ENCODE peak calls at places on chromosomes 5 and 9, in five cellular contexts. One of them, this sample, is unnamed.

GRCh38 chr5:109921735-109922395 is 232.1 kb downstream of the MAN2A1 start:
- DNase-seq in IMR-90: no peak
- DNase-seq in fibroblast of lung: peak; percentile 32
- DNase-seq in HCT116: no peak
- DNase-seq in HepG2: no peak
- DNase-seq in this sample: peak; percentile 97

GRCh38 chr5:145887976-145888574 is 15.3 kb upstream of the GRXCR2 start:
- DNase-seq in HCT116: peak; percentile 60
- DNase-seq in fibroblast of lung: peak; percentile 53
- DNase-seq in IMR-90: peak; percentile 62
- DNase-seq in HepG2: peak; percentile 56
- DNase-seq in this sample: no peak

GRCh38 chr9:101566904-101567724 is 27.7 kb downstream of the PPP3R2 start:
- DNase-seq in HCT116: peak; percentile 22
- DNase-seq in IMR-90: peak; percentile 68
- DNase-seq in fibroblast of lung: peak; percentile 26
- DNase-seq in HepG2: peak; percentile 48
- DNase-seq in this sample: peak; percentile 7

GRCh38 chr5:60185230-60186104 is 291.9 kb upstream of the PDE4D start:
- DNase-seq in HCT116: no peak
- DNase-seq in IMR-90: no peak
- DNase-seq in HepG2: no peak
- DNase-seq in fibroblast of lung: no peak
- DNase-seq in this sample: no peak

GRCh38 chr5:59786271-59786805 is 107.2 kb downstream of the PDE4D start:
- DNase-seq in fibroblast of lung: peak; percentile 92
- DNase-seq in HepG2: no peak
- DNase-seq in HCT116: no peak
- DNase-seq in IMR-90: peak; percentile 27
- DNase-seq in this sample: no peak

GRCh38 chr9:75467141-75467540 is 378.8 kb downstream of the OSTF1 start:
- DNase-seq in IMR-90: no peak
- DNase-seq in fibroblast of lung: no peak
- DNase-seq in HCT116: no peak
- DNase-seq in HepG2: no peak
- DNase-seq in this sample: no peak

GRCh38 chr5:72598461-72599433 is 91.5 kb upstream of the ZNF366 start:
- DNase-seq in HepG2: peak; percentile 60
- DNase-seq in HCT116: no peak
- DNase-seq in fibroblast of lung: peak; percentile 44
- DNase-seq in IMR-90: peak; percentile 74
- DNase-seq in this sample: no peak

GRCh38 chr9:83070257-83070656 is 7.3 kb upstream of the RASEF start:
- DNase-seq in HepG2: no peak
- DNase-seq in fibroblast of lung: peak; percentile 86
- DNase-seq in HCT116: no peak
- DNase-seq in IMR-90: peak; percentile 70
- DNase-seq in this sample: no peak

GRCh38 chr5:16492398-16493175 is 27.0 kb upstream of the ZNF622 start:
- DNase-seq in fibroblast of lung: peak; percentile 71
- DNase-seq in HepG2: no peak
- DNase-seq in HCT116: no peak
- DNase-seq in IMR-90: peak; percentile 58
- DNase-seq in this sample: no peak

GRCh38 chr9:81724242-81724889 is 35.0 kb upstream of the TLE1 start:
- DNase-seq in HepG2: no peak
- DNase-seq in HCT116: no peak
- DNase-seq in IMR-90: peak; percentile 5
- DNase-seq in fibroblast of lung: peak; percentile 50
- DNase-seq in this sample: no peak

GRCh38 chr5:8628521-8628920 is 759.6 kb downstream of the MTRR start:
- DNase-seq in HepG2: no peak
- DNase-seq in fibroblast of lung: no peak
- DNase-seq in HCT116: no peak
- DNase-seq in IMR-90: no peak
- DNase-seq in this sample: no peak

GRCh38 chr5:143213851-143214363 is 189.6 kb downstream of the NR3C1 start:
- DNase-seq in fibroblast of lung: peak; percentile 63
- DNase-seq in HepG2: no peak
- DNase-seq in HCT116: no peak
- DNase-seq in IMR-90: peak; percentile 12
- DNase-seq in this sample: no peak

GRCh38 chr5:17895296-17896058 is 261.2 kb downstream of the TAF11L14 start:
- DNase-seq in fibroblast of lung: no peak
- DNase-seq in IMR-90: no peak
- DNase-seq in HepG2: no peak
- DNase-seq in HCT116: no peak
- DNase-seq in this sample: no peak

GRCh38 chr9:85483214-85483613 is 258.5 kb downstream of the AGTPBP1 start:
- DNase-seq in IMR-90: no peak
- DNase-seq in HCT116: peak; percentile 18
- DNase-seq in HepG2: no peak
- DNase-seq in fibroblast of lung: no peak
- DNase-seq in this sample: no peak

GRCh38 chr5:59732806-59733205 is 160.7 kb downstream of the PDE4D start:
- DNase-seq in HepG2: no peak
- DNase-seq in fibroblast of lung: no peak
- DNase-seq in IMR-90: no peak
- DNase-seq in HCT116: no peak
- DNase-seq in this sample: no peak

GRCh38 chr9:34522971-34523797 is at the start of gene ENHO:
- DNase-seq in HepG2: peak; percentile 65
- DNase-seq in fibroblast of lung: peak; percentile 80
- DNase-seq in HCT116: peak; percentile 76
- DNase-seq in IMR-90: peak; percentile 75
- DNase-seq in this sample: peak; percentile 88

GRCh38 chr5:55427157-55427556 is 107.6 kb downstream of the PLPP1 start:
- DNase-seq in IMR-90: peak; percentile 90
- DNase-seq in fibroblast of lung: peak; percentile 87
- DNase-seq in HCT116: no peak
- DNase-seq in HepG2: no peak
- DNase-seq in this sample: no peak

GRCh38 chr5:7897014-7897600 is 28.2 kb downstream of the MTRR start:
- DNase-seq in IMR-90: peak; percentile 52
- DNase-seq in HCT116: no peak
- DNase-seq in fibroblast of lung: peak; percentile 60
- DNase-seq in HepG2: peak; percentile 21
- DNase-seq in this sample: peak; percentile 28

GRCh38 chr5:2754621-2755370 is 3.3 kb upstream of the IRX2 start:
- DNase-seq in fibroblast of lung: no peak
- DNase-seq in HCT116: no peak
- DNase-seq in HepG2: no peak
- DNase-seq in IMR-90: no peak
- DNase-seq in this sample: no peak

GRCh38 chr9:89799221-89799620 is 194.4 kb downstream of the GADD45G start:
- DNase-seq in HepG2: no peak
- DNase-seq in HCT116: no peak
- DNase-seq in IMR-90: no peak
- DNase-seq in fibroblast of lung: no peak
- DNase-seq in this sample: no peak

GRCh38 chr5:39352931-39353330 is 11.4 kb downstream of the C9 start:
- DNase-seq in fibroblast of lung: no peak
- DNase-seq in IMR-90: no peak
- DNase-seq in HepG2: no peak
- DNase-seq in HCT116: no peak
- DNase-seq in this sample: no peak

GRCh38 chr5:38258319-38259061 is at the start of gene EGFLAM:
- DNase-seq in IMR-90: no peak
- DNase-seq in HepG2: no peak
- DNase-seq in fibroblast of lung: peak; percentile 6
- DNase-seq in HCT116: no peak
- DNase-seq in this sample: no peak

GRCh38 chr9:120531683-120532300 is 48.2 kb downstream of the CDK5RAP2 start:
- DNase-seq in fibroblast of lung: peak; percentile 20
- DNase-seq in HepG2: peak; percentile 25
- DNase-seq in IMR-90: peak; percentile 32
- DNase-seq in HCT116: peak; percentile 27
- DNase-seq in this sample: peak; percentile 16

GRCh38 chr9:79567671-79568098 is 4.1 kb upstream of the TLE4 start:
- DNase-seq in HepG2: no peak
- DNase-seq in HCT116: no peak
- DNase-seq in IMR-90: no peak
- DNase-seq in fibroblast of lung: no peak
- DNase-seq in this sample: no peak

DNA sequence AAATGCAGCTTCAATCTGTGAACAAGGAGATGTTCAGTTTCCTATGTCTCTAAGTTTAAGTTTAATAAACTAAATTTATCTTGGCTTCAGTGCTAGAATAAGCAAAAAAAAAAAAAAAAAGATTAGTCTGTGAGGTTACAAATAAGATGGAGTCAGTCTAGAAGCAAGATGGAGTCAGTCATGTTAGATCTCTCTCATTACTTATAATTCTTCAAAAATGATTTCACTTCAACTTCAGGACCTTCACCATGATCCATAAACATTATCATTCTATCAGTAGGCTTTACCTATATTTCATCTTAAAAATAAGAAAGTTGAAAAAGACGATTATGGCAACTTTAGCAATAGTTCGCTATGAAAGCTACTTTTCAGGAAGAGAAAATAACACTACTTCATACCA is 30.2 kb upstream of the TMC1 start:
- DNase-seq in HepG2: no peak
- DNase-seq in fibroblast of lung: no peak
- DNase-seq in IMR-90: no peak
- DNase-seq in HCT116: no peak
- DNase-seq in this sample: no peak
- H3K9ac ChIP-seq in HepG2: no peak overlapping the region
- H3K9ac ChIP-seq in fibroblast of lung: no peak overlapping the region
- H3K9ac ChIP-seq in IMR-90: no peak overlapping the region
- H3K9ac ChIP-seq in HCT116: no peak overlapping the region
- H3K9ac ChIP-seq in this sample: no peak overlapping the region

DNA sequence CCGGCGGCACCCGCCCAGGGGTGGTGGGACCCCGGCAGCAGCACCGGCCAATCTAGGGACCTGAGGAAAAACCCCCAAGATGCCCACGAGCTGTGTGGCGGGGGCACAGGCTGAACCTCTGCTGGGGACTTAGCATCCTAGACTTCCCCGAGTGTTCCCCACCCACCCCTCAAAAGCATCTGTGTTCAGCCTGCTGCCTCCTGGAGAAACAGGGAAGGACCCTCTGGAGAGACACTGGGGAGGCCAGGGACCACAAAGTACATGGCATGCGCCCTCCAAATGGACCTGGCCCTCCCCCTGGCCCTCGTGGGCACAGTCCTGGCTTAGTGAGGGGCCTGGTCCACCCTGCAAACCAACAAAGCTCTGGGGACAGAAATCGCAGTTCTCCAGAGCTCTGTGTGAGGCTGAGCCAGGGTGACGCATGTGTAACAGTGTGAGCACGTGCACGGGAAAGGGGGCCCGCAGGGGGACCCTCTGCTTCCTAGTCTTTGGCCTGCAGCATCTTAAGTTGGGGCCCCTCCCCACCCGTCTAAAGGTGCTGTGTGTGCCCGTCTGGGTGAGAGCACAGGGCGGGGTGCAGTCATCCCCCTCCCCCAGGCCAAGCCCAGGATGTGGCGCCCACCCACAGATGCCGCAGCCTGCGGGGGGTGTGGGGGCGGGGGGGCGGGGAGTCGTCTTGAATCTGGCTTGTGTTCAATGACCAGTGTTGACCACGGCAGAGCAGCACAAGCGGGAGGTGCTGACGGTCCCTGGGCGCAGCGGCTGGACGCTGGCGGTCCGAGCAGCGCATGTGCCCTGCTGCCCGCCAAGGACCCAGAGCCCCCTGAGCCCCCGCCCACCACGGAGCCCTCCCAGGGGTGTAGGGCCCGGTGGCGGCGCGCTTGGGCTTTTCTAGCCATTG is 668 bp upstream of the KCNT1 start:
- DNase-seq in HepG2: no peak
- DNase-seq in HCT116: no peak
- DNase-seq in fibroblast of lung: peak; percentile 3
- DNase-seq in IMR-90: no peak
- DNase-seq in this sample: peak; percentile 38
- H3K9ac ChIP-seq in HepG2: no peak overlapping the region
- H3K9ac ChIP-seq in HCT116: no peak overlapping the region
- H3K9ac ChIP-seq in fibroblast of lung: no peak overlapping the region
- H3K9ac ChIP-seq in IMR-90: no peak overlapping the region
- H3K9ac ChIP-seq in this sample: no peak overlapping the region

GRCh38 chr9:35814841-35815543 is at the start of gene HINT2:
- DNase-seq in HCT116: peak; percentile 98
- DNase-seq in HepG2: peak; percentile 99
- DNase-seq in fibroblast of lung: peak; percentile 99
- DNase-seq in IMR-90: peak; percentile 99
- DNase-seq in this sample: peak; percentile 96

GRCh38 chr9:35822926-35823325 is 5.6 kb downstream of the FAM221B start:
- DNase-seq in IMR-90: peak; percentile 54
- DNase-seq in HepG2: no peak
- DNase-seq in fibroblast of lung: no peak
- DNase-seq in HCT116: no peak
- DNase-seq in this sample: no peak

GRCh38 chr9:35816708-35817107 is 1.9 kb upstream of the HINT2 start:
- DNase-seq in IMR-90: no peak
- DNase-seq in fibroblast of lung: no peak
- DNase-seq in HepG2: peak; percentile 50
- DNase-seq in HCT116: no peak
- DNase-seq in this sample: no peak

GRCh38 chr9:35818341-35818740 is 3.5 kb upstream of the HINT2 start:
- DNase-seq in HepG2: no peak
- DNase-seq in fibroblast of lung: no peak
- DNase-seq in IMR-90: no peak
- DNase-seq in HCT116: no peak
- DNase-seq in this sample: no peak

DNA sequence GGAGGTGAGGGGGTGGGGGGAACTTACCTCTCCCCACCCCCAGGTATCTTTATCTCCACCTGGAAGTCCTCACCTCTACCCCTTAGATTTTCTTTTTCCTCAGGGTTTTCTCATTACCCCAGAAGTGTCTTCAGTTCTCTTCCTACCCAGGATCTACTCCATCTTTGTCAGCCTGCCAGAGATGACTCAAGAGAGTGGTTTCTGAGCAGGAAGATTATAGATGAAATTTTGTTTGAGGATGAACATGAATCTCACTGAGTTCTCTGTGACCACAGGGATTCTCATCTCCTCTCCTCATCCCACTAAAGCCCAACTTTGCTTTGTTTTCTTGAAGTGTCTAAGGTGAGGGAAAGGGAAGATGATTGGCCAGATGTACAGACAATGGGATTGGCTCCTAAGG is 5.2 kb upstream of the HINT2 start:
- DNase-seq in fibroblast of lung: peak; percentile 72
- DNase-seq in HCT116: no peak
- DNase-seq in IMR-90: peak; percentile 77
- DNase-seq in HepG2: no peak
- DNase-seq in this sample: no peak
- H3K9ac ChIP-seq in fibroblast of lung: no peak overlapping the region
- H3K9ac ChIP-seq in HCT116: no peak overlapping the region
- H3K9ac ChIP-seq in IMR-90: no peak overlapping the region
- H3K9ac ChIP-seq in HepG2: no peak overlapping the region
- H3K9ac ChIP-seq in this sample: no peak overlapping the region

GRCh38 chr9:111411266-111411665 is 72.9 kb downstream of the ECPAS start:
- DNase-seq in IMR-90: no peak
- DNase-seq in HepG2: no peak
- DNase-seq in HCT116: no peak
- DNase-seq in fibroblast of lung: no peak
- DNase-seq in this sample: no peak

GRCh38 chr9:111414406-111414805 is 69.8 kb downstream of the ECPAS start:
- DNase-seq in HepG2: no peak
- DNase-seq in IMR-90: no peak
- DNase-seq in fibroblast of lung: no peak
- DNase-seq in HCT116: no peak
- DNase-seq in this sample: no peak

GRCh38 chr9:111412280-111412679 is 71.9 kb downstream of the ECPAS start:
- DNase-seq in HepG2: no peak
- DNase-seq in IMR-90: no peak
- DNase-seq in HCT116: no peak
- DNase-seq in fibroblast of lung: no peak
- DNase-seq in this sample: no peak

GRCh38 chr9:111413996-111414395 is 70.2 kb downstream of the ECPAS start:
- DNase-seq in HCT116: no peak
- DNase-seq in HepG2: no peak
- DNase-seq in fibroblast of lung: no peak
- DNase-seq in IMR-90: no peak
- DNase-seq in this sample: no peak
- H3K9ac ChIP-seq in HCT116: no peak overlapping the region
- H3K9ac ChIP-seq in HepG2: no peak overlapping the region
- H3K9ac ChIP-seq in fibroblast of lung: no peak overlapping the region
- H3K9ac ChIP-seq in IMR-90: no peak overlapping the region
- H3K9ac ChIP-seq in this sample: no peak overlapping the region

This sample was measured in DND-41.